ENCODE peak calls at places on chromosomes 3 and 15, in five cellular contexts. B, X, L, M and R are unnamed samples.

GRCh38 chr3:14810795-14811661 is 7.7 kb upstream of the FGD5 start:
- DNase-seq in B (no peak), X (no peak), L (no peak), M (no peak), R (no peak)

GRCh38 chr3:178342111-178342510 is 194.1 kb upstream of the KCNMB2 start:
- DNase-seq in B (no peak), X (no peak), L (no peak), M (no peak), R (no peak)

GRCh38 chr3:158091526-158091925 is 14.7 kb downstream of the SHOX2 start:
- DNase-seq in B (peak; percentile 49), X (no peak), L (no peak), M (no peak), R (no peak)

GRCh38 chr15:32701863-32702262 is 15.9 kb upstream of the GREM1 start:
- DNase-seq in B (peak; percentile 30), X (no peak), L (no peak), M (no peak), R (no peak)

GRCh38 chr15:68113273-68113672 is 59.2 kb downstream of the PIAS1 start:
- DNase-seq in B (peak; percentile 34), X (no peak), L (no peak), M (no peak), R (no peak)

GRCh38 chr3:37074178-37074577 is 80.9 kb downstream of the MLH1 start:
- DNase-seq in B (peak; percentile 79), X (no peak), L (no peak), M (no peak), R (no peak)

GRCh38 chr15:85831415-85832113 is 36.8 kb upstream of the KLHL25 start:
- DNase-seq in B (peak; percentile 48), X (peak; percentile 21), L (peak; percentile 84), M (peak; percentile 11), R (no peak)

GRCh38 chr15:62307551-62307950 is 142.5 kb upstream of the C2CD4B start:
- DNase-seq in B (peak; percentile 76), X (no peak), L (no peak), M (no peak), R (no peak)

GRCh38 chr3:9915252-9916141 is 1.4 kb upstream of the IL17RC start:
- DNase-seq in B (peak; percentile 52), X (no peak), L (peak; percentile 87), M (peak; percentile 15), R (no peak)

GRCh38 chr15:80010131-80010673 is 39.2 kb upstream of the BCL2A1 start:
- DNase-seq in B (no peak), X (no peak), L (no peak), M (no peak), R (no peak)

GRCh38 chr15:81385110-81386076 is 11.4 kb upstream of the TMC3 start:
- DNase-seq in B (no peak), X (no peak), L (no peak), M (no peak), R (no peak)

GRCh38 chr15:69524850-69525249 is 72.2 kb downstream of the RPLP1 start:
- DNase-seq in B (no peak), X (no peak), L (peak; percentile 62), M (no peak), R (no peak)

GRCh38 chr3:184426691-184427141 is 46.9 kb downstream of the CHRD start:
- DNase-seq in B (no peak), X (no peak), L (no peak), M (no peak), R (no peak)

GRCh38 chr3:149180057-149180573 is 41.5 kb downstream of the CP start:
- DNase-seq in B (peak; percentile 100), X (peak; percentile 48), L (peak; percentile 90), M (no peak), R (no peak)

GRCh38 chr3:123153124-123153523 is 48.6 kb upstream of the SEC22A start:
- DNase-seq in B (no peak), X (no peak), L (no peak), M (no peak), R (no peak)

GRCh38 chr15:40307421-40308165 is at the start of gene PLCB2:
- DNase-seq in B (no peak), X (peak; percentile 71), L (no peak), M (peak; percentile 57), R (peak; percentile 61)

GRCh38 chr3:30638685-30639412 is 32.4 kb downstream of the TGFBR2 start:
- DNase-seq in B (no peak), X (no peak), L (no peak), M (no peak), R (no peak)

GRCh38 chr3:13242364-13242737 is 169.1 kb upstream of the IQSEC1 start:
- DNase-seq in B (no peak), X (no peak), L (no peak), M (no peak), R (no peak)

GRCh38 chr3:67655364-67656121 is 1.1 kb upstream of the SUCLG2 start:
- DNase-seq in B (no peak), X (no peak), L (peak; percentile 62), M (peak; percentile 61), R (peak; percentile 80)

GRCh38 chr3:108018552-108018951 is 72.3 kb downstream of the CD47 start:
- DNase-seq in B (no peak), X (no peak), L (no peak), M (no peak), R (no peak)

GRCh38 chr15:100230784-100231183 is 111.0 kb downstream of the ADAMTS17 start:
- DNase-seq in B (no peak), X (no peak), L (no peak), M (no peak), R (no peak)

GRCh38 chr3:186359078-186359477 is 3.0 kb downstream of the DGKG start:
- DNase-seq in B (no peak), X (no peak), L (no peak), M (no peak), R (no peak)

GRCh38 chr3:30795176-30795575 is 99.3 kb downstream of the GADL1 start:
- DNase-seq in B (peak; percentile 6), X (no peak), L (no peak), M (no peak), R (no peak)

GRCh38 chr15:52922871-52923270 is 132.7 kb upstream of the ONECUT1 start:
- DNase-seq in B (no peak), X (no peak), L (no peak), M (no peak), R (no peak)

GRCh38 chr15:81751321-81751720 is 294.5 kb downstream of the MEX3B start:
- DNase-seq in B (no peak), X (no peak), L (no peak), M (no peak), R (no peak)

GRCh38 chr15:87752250-87752951 is 504.1 kb downstream of the NTRK3 start:
- DNase-seq in B (peak; percentile 93), X (no peak), L (no peak), M (no peak), R (no peak)

GRCh38 chr3:128588147-128588546 is 62.5 kb downstream of the RPN1 start:
- DNase-seq in B (no peak), X (no peak), L (no peak), M (no peak), R (no peak)

GRCh38 chr3:82044918-82045715 is 283.7 kb upstream of the GBE1 start:
- DNase-seq in B (no peak), X (no peak), L (no peak), M (no peak), R (no peak)

GRCh38 chr15:71008250-71008870 is 106.9 kb upstream of the THSD4 start:
- DNase-seq in B (no peak), X (no peak), L (no peak), M (no peak), R (no peak)

GRCh38 chr3:27483117-27484001 is 825 bp downstream of the SLC4A7 start:
- DNase-seq in B (peak; percentile 81), X (no peak), L (peak; percentile 68), M (peak; percentile 26), R (peak; percentile 12)

GRCh38 chr3:85102774-85103173 is 144.0 kb downstream of the CADM2 start:
- DNase-seq in B (no peak), X (no peak), L (no peak), M (no peak), R (no peak)

GRCh38 chr15:28111552-28111951 is 12.4 kb upstream of the OCA2 start:
- DNase-seq in B (no peak), X (no peak), L (peak; percentile 42), M (no peak), R (no peak)